ENCODE peak calls at places on chromosome 19, in six cellular contexts. L is caudate nucleus, W is HTR-8/SVneo, Y is NCI-H510A treated with DMSO at 0.1 percent for 48 hours, G is A549, B is amniotic stem cell. D is an unnamed sample.

GRCh38 chr19:3409346-3410064 is 43.1 kb downstream of the NFIC start:
- DNase-seq in L (no peak), W (no peak), Y (peak), G (no peak), B (no peak), D (no peak)

GRCh38 chr19:18155095-18156087 is 2.4 kb downstream of the PIK3R2 start:
- DNase-seq in L (no peak), W (no peak), Y (no peak), G (no peak), B (no peak), D (no peak)

GRCh38 chr19:10736189-10736588 is 18.3 kb downstream of the DNM2 start:
- DNase-seq in L (no peak), W (no peak), Y (no peak), G (no peak), B (no peak), D (no peak)

GRCh38 chr19:45150731-45151725 is 9.8 kb downstream of the NKPD1 start:
- DNase-seq in L (no peak), W (no peak), Y (no peak), G (no peak), B (no peak), D (no peak)

GRCh38 chr19:38766276-38767047 is 6.9 kb downstream of the LGALS7 start:
- DNase-seq in L (no peak), W (no peak), Y (no peak), G (no peak), B (no peak), D (no peak)

GRCh38 chr19:7772752-7773291 is 9.8 kb downstream of the CLEC4M start:
- DNase-seq in L (no peak), W (no peak), Y (no peak), G (no peak), B (no peak), D (no peak)

GRCh38 chr19:44925114-44925891 is 10.9 kb downstream of the APOC1 start:
- DNase-seq in L (peak), W (no peak), Y (no peak), G (no peak), B (no peak), D (no peak)

GRCh38 chr19:55384576-55385235 is 614 bp upstream of the TMEM238 start:
- DNase-seq in L (no peak), W (no peak), Y (peak), G (no peak), B (no peak), D (no peak)

GRCh38 chr19:5048091-5048726 is 79.3 kb downstream of the KDM4B start:
- DNase-seq in L (peak), W (peak), Y (peak), G (peak), B (peak), D (peak)

GRCh38 chr19:31332096-31332495 is 17.1 kb downstream of the TSHZ3 start:
- DNase-seq in L (no peak), W (no peak), Y (no peak), G (no peak), B (no peak), D (no peak)

GRCh38 chr19:35525873-35526272 is 2.2 kb downstream of the SBSN start:
- DNase-seq in L (no peak), W (no peak), Y (no peak), G (no peak), B (no peak), D (no peak)

GRCh38 chr19:33373701-33374405 is at the start of gene CEBPG:
- DNase-seq in L (no peak), W (peak), Y (peak), G (no peak), B (peak), D (peak)

GRCh38 chr19:41308450-41309224 is 1.3 kb upstream of the CCDC97 start:
- DNase-seq in L (peak), W (peak), Y (peak), G (peak), B (peak), D (peak)

GRCh38 chr19:55352040-55352439 is 2.5 kb downstream of the COX6B2 start:
- DNase-seq in L (no peak), W (no peak), Y (no peak), G (no peak), B (no peak), D (no peak)

GRCh38 chr19:55156202-55157063 is 1.1 kb downstream of the TNNI3 start:
- DNase-seq in L (no peak), W (no peak), Y (no peak), G (peak), B (no peak), D (peak)

GRCh38 chr19:37519890-37520289 is 13.2 kb downstream of the ZNF793 start:
- DNase-seq in L (no peak), W (peak), Y (no peak), G (no peak), B (no peak), D (no peak)

GRCh38 chr19:40716031-40716654 is 543 bp downstream of the COQ8B start:
- DNase-seq in L (no peak), W (peak), Y (peak), G (peak), B (peak), D (no peak)

GRCh38 chr19:18007939-18008673 is at the start of gene ARRDC2:
- DNase-seq in L (peak), W (peak), Y (no peak), G (no peak), B (peak), D (peak)

GRCh38 chr19:52700673-52701072 is 34.2 kb downstream of the ZNF611 start:
- DNase-seq in L (no peak), W (no peak), Y (no peak), G (no peak), B (no peak), D (no peak)

GRCh38 chr19:18781885-18782527 is 9.1 kb downstream of the COMP start:
- DNase-seq in L (no peak), W (no peak), Y (no peak), G (no peak), B (no peak), D (no peak)

GRCh38 chr19:52453324-52454094 is at the start of gene ZNF578:
- DNase-seq in L (peak), W (peak), Y (peak), G (no peak), B (peak), D (peak)

GRCh38 chr19:46298477-46299003 is 1.7 kb downstream of the HIF3A start:
- DNase-seq in L (no peak), W (no peak), Y (no peak), G (no peak), B (no peak), D (no peak)

GRCh38 chr19:30664358-30665058 is 292.3 kb downstream of the ZNF536 start:
- DNase-seq in L (no peak), W (no peak), Y (no peak), G (peak), B (no peak), D (no peak)

GRCh38 chr19:41431426-41432386 is 4.5 kb upstream of the B3GNT8 start:
- DNase-seq in L (no peak), W (no peak), Y (peak), G (peak), B (no peak), D (no peak)

GRCh38 chr19:19526581-19527370 is 1.9 kb upstream of the YJEFN3 start:
- DNase-seq in L (peak), W (no peak), Y (no peak), G (no peak), B (no peak), D (no peak)

GRCh38 chr19:1026189-1027019 is at the start of gene CNN2:
- DNase-seq in L (no peak), W (peak), Y (no peak), G (peak), B (peak), D (peak)

GRCh38 chr19:46821512-46822359 is 28.9 kb downstream of the AP2S1 start:
- DNase-seq in L (no peak), W (no peak), Y (peak), G (no peak), B (no peak), D (no peak)

GRCh38 chr19:54155694-54156093 is 3.8 kb downstream of the LENG1 start:
- DNase-seq in L (no peak), W (no peak), Y (no peak), G (no peak), B (no peak), D (no peak)

GRCh38 chr19:14460935-14461334 is 14.2 kb downstream of the PTGER1 start:
- DNase-seq in L (no peak), W (no peak), Y (no peak), G (no peak), B (no peak), D (no peak)

GRCh38 chr19:21604941-21605548 is 99.6 kb downstream of the ZNF429 start:
- DNase-seq in L (no peak), W (no peak), Y (no peak), G (no peak), B (no peak), D (no peak)

D was measured in nephron progenitor cell.